ENCODE peak calls at places on chromosomes 11 and 22, in five cellular contexts. T is PC-3, U is GM23248, P is DND-41, E is NT2/D1. N is an unnamed sample.

GRCh38 chr11:19872526-19873135 is 160.0 kb downstream of the NAV2 start:
- DNase-seq in T (no peak), P (no peak), U (no peak), E (peak; percentile 9), N (no peak)

GRCh38 chr11:31767665-31768064 is 43.5 kb downstream of the PAX6 start:
- DNase-seq in T (no peak), U (no peak), P (no peak), E (no peak), N (no peak)

GRCh38 chr22:41762980-41763779 is 37.3 kb upstream of the CCDC134 start:
- DNase-seq in U (no peak), E (peak; percentile 66), T (peak; percentile 5), P (peak; percentile 39), N (no peak)

GRCh38 chr11:61728940-61729219 is 23.6 kb upstream of the MYRF start:
- DNase-seq in E (no peak), P (no peak), T (peak; percentile 90), U (peak; percentile 69), N (no peak)

GRCh38 chr22:47593291-47593690 is 830.8 kb downstream of the TBC1D22A start:
- DNase-seq in E (no peak), U (no peak), P (no peak), T (no peak), N (no peak)

GRCh38 chr11:128759597-128759996 is 65.7 kb downstream of the FLI1 start:
- DNase-seq in P (no peak), U (peak; percentile 82), E (no peak), T (no peak), N (no peak)

GRCh38 chr11:43937434-43938411 is 4.7 kb upstream of the C11orf96 start:
- DNase-seq in U (peak; percentile 83), E (no peak), P (no peak), T (peak; percentile 63), N (no peak)

GRCh38 chr11:106012744-106013143 is 9.3 kb downstream of the MSANTD4 start:
- DNase-seq in U (peak; percentile 54), P (no peak), T (no peak), E (no peak), N (no peak)

GRCh38 chr22:44731357-44731970 is 20.9 kb upstream of the ARHGAP8 start:
- DNase-seq in T (no peak), P (no peak), E (no peak), U (no peak), N (no peak)

GRCh38 chr11:34266090-34266912 is 91.5 kb downstream of the ABTB2 start:
- DNase-seq in P (no peak), E (no peak), T (peak; percentile 78), U (peak; percentile 86), N (no peak)

GRCh38 chr11:101397941-101398340 is 185.9 kb downstream of the TRPC6 start:
- DNase-seq in U (no peak), E (no peak), P (no peak), T (no peak), N (no peak)

GRCh38 chr11:126345759-126346585 is 9.5 kb upstream of the ST3GAL4 start:
- DNase-seq in U (peak; percentile 86), P (no peak), T (peak; percentile 32), E (no peak), N (no peak)

GRCh38 chr22:39309881-39310714 is 9.3 kb downstream of the RPL3 start:
- DNase-seq in U (peak; percentile 80), E (no peak), T (peak; percentile 36), P (no peak), N (no peak)

GRCh38 chr11:118901494-118902335 is 18.0 kb downstream of the CXCR5 start:
- DNase-seq in T (no peak), U (no peak), E (no peak), P (no peak), N (no peak)

GRCh38 chr22:21865041-21865440 is 2.4 kb downstream of the MAPK1 start:
- DNase-seq in P (no peak), U (peak; percentile 99), E (no peak), T (peak; percentile 70), N (no peak)

GRCh38 chr11:40273192-40273732 is 1186.2 kb downstream of the LRRC4C start:
- DNase-seq in P (no peak), E (no peak), U (no peak), T (no peak), N (no peak)

GRCh38 chr22:35985361-35985760 is 43.3 kb downstream of the RBFOX2 start:
- DNase-seq in U (no peak), P (no peak), T (no peak), E (no peak), N (no peak)

GRCh38 chr11:120746836-120747609 is 235.5 kb downstream of the GRIK4 start:
- DNase-seq in T (peak; percentile 4), E (no peak), P (no peak), U (no peak), N (no peak)

GRCh38 chr22:25655536-25655935 is 86.5 kb upstream of the MYO18B start:
- DNase-seq in T (no peak), U (no peak), E (no peak), P (no peak), N (no peak)

GRCh38 chr22:37173709-37174108 is 14.3 kb downstream of the C1QTNF6 start:
- DNase-seq in P (no peak), E (no peak), U (peak; percentile 90), T (no peak), N (no peak)

GRCh38 chr22:36744791-36745190 is 31.1 kb downstream of the IFT27 start:
- DNase-seq in P (no peak), E (no peak), T (no peak), U (no peak), N (no peak)

GRCh38 chr11:69076129-69076791 is 27.5 kb downstream of the TPCN2 start:
- DNase-seq in U (no peak), E (no peak), P (peak; percentile 20), T (peak; percentile 44), N (no peak)

GRCh38 chr11:94948070-94948617 is 25.2 kb downstream of the CWC15 start:
- DNase-seq in U (peak; percentile 56), P (no peak), T (peak; percentile 38), E (no peak), N (no peak)

GRCh38 chr11:125275905-125276634 is 111.5 kb downstream of the PKNOX2 start:
- DNase-seq in U (peak; percentile 57), T (no peak), P (no peak), E (no peak), N (no peak)

GRCh38 chr22:22694106-22694505 is 49.7 kb downstream of the GGTLC2 start:
- DNase-seq in P (no peak), T (no peak), U (no peak), E (no peak), N (no peak)

GRCh38 chr22:28112548-28113043 is 193.5 kb upstream of the PITPNB start:
- DNase-seq in P (no peak), U (peak; percentile 95), E (no peak), T (peak; percentile 53), N (no peak)

GRCh38 chr11:45935349-45936064 is 13.1 kb downstream of the LARGE2 start:
- DNase-seq in T (no peak), E (no peak), U (no peak), P (no peak), N (no peak)

GRCh38 chr11:45934580-45935318 is 12.3 kb downstream of the LARGE2 start:
- DNase-seq in U (no peak), E (peak; percentile 39), P (no peak), T (no peak), N (no peak)

GRCh38 chr11:45939836-45940235 is 17.4 kb downstream of the LARGE2 start:
- DNase-seq in P (no peak), E (no peak), T (no peak), U (peak; percentile 52), N (no peak)

GRCh38 chr11:45936655-45937054 is 14.2 kb downstream of the LARGE2 start:
- DNase-seq in U (no peak), P (no peak), T (no peak), E (no peak), N (no peak)

GRCh38 chr11:45937916-45938315 is 15.5 kb downstream of the LARGE2 start:
- DNase-seq in T (no peak), P (no peak), E (no peak), U (no peak), N (no peak)
- H3K9ac ChIP-seq in T (no peak overlapping the region), P (no peak overlapping the region), E (no peak overlapping the region), U (no peak overlapping the region), N (no peak overlapping the region)

DNA sequence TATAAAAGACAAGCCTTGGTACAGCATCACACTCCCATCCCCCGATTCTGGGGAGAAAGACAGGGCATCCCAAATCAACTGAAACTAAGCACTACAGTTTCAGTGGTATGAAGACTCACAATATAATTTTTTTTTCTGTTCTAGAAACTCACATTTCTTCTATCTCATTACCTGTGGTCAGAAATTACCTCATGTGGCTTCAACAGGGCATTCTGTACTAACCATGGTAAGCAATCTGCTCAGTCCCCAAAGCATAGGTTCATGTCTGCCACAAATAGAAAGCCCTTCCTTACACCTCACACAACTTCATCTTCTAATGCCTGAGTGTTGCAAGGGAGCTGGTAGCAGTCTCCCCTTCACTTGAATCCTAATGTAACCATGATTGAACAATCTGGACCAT is 147.4 kb upstream of the POU2AF2 start:
- DNase-seq in U (no peak), T (no peak), E (no peak), P (no peak), N (no peak)
- H3K9ac ChIP-seq in U (no peak overlapping the region), T (no peak overlapping the region), E (no peak overlapping the region), P (no peak overlapping the region), N (no peak overlapping the region)

DNA sequence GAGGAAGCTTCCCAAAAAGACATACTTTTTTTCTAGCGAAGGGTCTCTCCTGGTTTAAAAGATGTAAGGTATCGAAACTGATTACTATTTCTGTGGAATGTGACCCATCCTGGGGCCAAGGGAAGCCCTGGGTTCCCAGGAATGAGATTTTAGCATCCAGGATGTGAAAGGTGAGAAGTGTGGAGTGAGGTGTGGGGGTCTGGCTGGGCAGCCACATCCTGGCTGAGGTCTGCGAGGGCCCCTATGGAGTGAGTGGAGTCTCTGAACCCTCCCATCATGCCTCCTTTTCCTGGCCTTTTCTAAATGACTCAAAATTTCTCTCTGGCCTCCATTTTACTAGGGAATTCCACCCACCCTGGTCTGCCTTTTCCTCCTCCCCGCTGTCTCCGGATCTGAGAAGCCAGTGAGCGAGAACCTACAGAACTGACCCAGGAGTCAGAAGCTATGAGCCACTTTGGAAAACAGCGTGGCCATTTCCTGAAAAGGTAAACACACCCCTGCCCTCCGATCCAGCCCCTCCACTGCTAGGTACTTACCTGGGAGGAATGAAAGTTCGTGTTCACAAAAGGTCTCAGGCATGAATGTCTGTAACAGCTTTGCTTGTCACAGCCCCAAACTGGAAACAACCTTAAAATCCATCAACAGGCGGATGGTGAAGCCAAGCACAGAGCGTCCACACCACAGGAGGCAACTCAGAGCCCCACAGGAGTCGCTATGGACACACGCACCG is 27.7 kb upstream of the SHANK2 start:
- DNase-seq in U (no peak), T (no peak), P (no peak), E (no peak), N (no peak)
- H3K9ac ChIP-seq in U (no peak overlapping the region), T (no peak overlapping the region), P (no peak overlapping the region), E (no peak overlapping the region), N (no peak overlapping the region)

DNA sequence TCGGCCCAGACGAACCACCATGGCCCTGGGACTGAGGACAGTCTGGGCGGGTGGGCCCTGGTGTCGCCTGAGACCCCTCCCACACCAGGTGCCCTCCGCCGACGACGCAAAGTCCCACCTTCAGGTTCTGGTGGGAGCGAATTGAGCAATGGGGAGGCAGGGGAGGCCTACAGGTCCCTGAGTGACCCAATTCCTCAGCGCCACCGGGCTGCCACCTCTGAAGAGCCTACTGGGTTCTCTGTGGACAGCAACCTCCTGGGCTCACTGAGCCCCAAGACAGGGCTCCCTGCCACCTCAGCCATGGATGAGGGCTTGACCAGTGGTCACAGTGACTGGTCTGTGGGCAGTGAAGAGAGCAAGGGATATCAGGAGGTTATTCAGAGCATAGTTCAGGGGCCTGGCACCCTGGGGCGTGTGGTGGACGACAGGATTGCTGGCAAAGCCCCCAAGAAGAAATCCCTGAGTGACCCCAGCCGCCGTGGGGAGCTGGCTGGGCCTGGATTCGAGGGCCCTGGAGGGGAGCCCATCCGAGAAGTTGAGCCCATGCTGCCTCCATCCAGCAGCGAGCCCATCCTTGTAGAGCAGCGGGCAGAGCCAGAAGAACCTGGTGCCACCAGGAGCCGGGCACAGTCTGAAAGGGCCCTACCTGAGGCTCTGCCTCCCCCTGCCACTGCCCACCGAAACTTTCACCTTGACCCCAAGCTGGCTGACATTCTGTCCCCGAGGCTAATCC is 2.8 kb downstream of the ARHGEF17 start:
- DNase-seq in U (no peak), E (no peak), P (no peak), T (no peak), N (no peak)
- H3K9ac ChIP-seq in U (peak overlapping the region; percentile 75), E (peak overlapping the region; percentile 67), P (no peak overlapping the region), T (no peak overlapping the region), N (no peak overlapping the region)